ENCODE peak calls at places on chromosome 10, in five cellular contexts. S is MM.1S, E is lower leg skin, B is stomach, U is AG10803. L is an unnamed sample.

GRCh38 chr10:79608505-79609375 is 2.0 kb upstream of the SFTPA1 start:
- DNase-seq in S (peak; percentile 57), E (no peak), B (no peak), U (peak; percentile 1), L (peak; percentile 52)

GRCh38 chr10:73991846-73992245 is 6.1 kb upstream of the VCL start:
- DNase-seq in S (peak; percentile 46), E (peak; percentile 37), B (peak; percentile 33), U (no peak), L (peak; percentile 64)

GRCh38 chr10:52729259-52730104 is 43.1 kb downstream of the MBL2 start:
- DNase-seq in S (peak; percentile 55), E (no peak), B (no peak), U (peak; percentile 39), L (peak; percentile 13)

GRCh38 chr10:117374506-117375359 is 507 bp downstream of the PDZD8 start:
- DNase-seq in S (peak; percentile 45), E (no peak), B (peak; percentile 39), U (peak; percentile 36), L (peak; percentile 60)

GRCh38 chr10:123945506-123945905 is 53.9 kb upstream of the CPXM2 start:
- DNase-seq in S (no peak), E (no peak), B (no peak), U (peak; percentile 74), L (peak; percentile 14)

GRCh38 chr10:60023475-60023874 is 117.1 kb upstream of the CCDC6 start:
- DNase-seq in S (no peak), E (no peak), B (no peak), U (no peak), L (no peak)

GRCh38 chr10:81814842-81815241 is 60.2 kb upstream of the NRG3 start:
- DNase-seq in S (no peak), E (no peak), B (no peak), U (no peak), L (no peak)

GRCh38 chr10:13346280-13346819 is 1.7 kb downstream of the SEPHS1 start:
- DNase-seq in S (no peak), E (no peak), B (no peak), U (peak; percentile 74), L (no peak)

GRCh38 chr10:114471906-114472873 is 67.9 kb upstream of the AFAP1L2 start:
- DNase-seq in S (no peak), E (no peak), B (peak; percentile 54), U (no peak), L (no peak)

GRCh38 chr10:115909037-115909436 is 364.0 kb downstream of the GFRA1 start:
- DNase-seq in S (no peak), E (no peak), B (no peak), U (no peak), L (no peak)

GRCh38 chr10:65470986-65471385 is 1454.8 kb upstream of the LRRTM3 start:
- DNase-seq in S (no peak), E (no peak), B (no peak), U (no peak), L (no peak)

GRCh38 chr10:111323567-111323966 is 246.7 kb downstream of the ADRA2A start:
- DNase-seq in S (peak; percentile 18), E (no peak), B (no peak), U (peak; percentile 34), L (no peak)

GRCh38 chr10:62224606-62225005 is 44.0 kb downstream of the RTKN2 start:
- DNase-seq in S (no peak), E (no peak), B (no peak), U (peak; percentile 73), L (no peak)

GRCh38 chr10:95319239-95319638 is 28.4 kb upstream of the PDLIM1 start:
- DNase-seq in S (no peak), E (no peak), B (no peak), U (no peak), L (no peak)

GRCh38 chr10:49741108-49741995 is 20.8 kb downstream of the OGDHL start:
- DNase-seq in S (no peak), E (no peak), B (peak; percentile 22), U (no peak), L (no peak)

GRCh38 chr10:33878238-33878637 is 543.8 kb upstream of the NRP1 start:
- DNase-seq in S (no peak), E (no peak), B (no peak), U (no peak), L (no peak)

GRCh38 chr10:78194539-78195402 is 161.1 kb downstream of the RPS24 start:
- DNase-seq in S (no peak), E (no peak), B (no peak), U (no peak), L (no peak)

GRCh38 chr10:112774210-112774609 is 175.8 kb upstream of the TCF7L2 start:
- DNase-seq in S (no peak), E (no peak), B (no peak), U (no peak), L (no peak)

GRCh38 chr10:112774808-112775207 is 175.2 kb upstream of the TCF7L2 start:
- DNase-seq in S (no peak), E (no peak), B (no peak), U (no peak), L (no peak)

GRCh38 chr10:112775892-112776679 is 174.0 kb upstream of the TCF7L2 start:
- DNase-seq in S (no peak), E (no peak), B (no peak), U (no peak), L (no peak)

GRCh38 chr10:112773783-112774182 is 176.3 kb upstream of the TCF7L2 start:
- DNase-seq in S (no peak), E (no peak), B (no peak), U (no peak), L (no peak)

DNA sequence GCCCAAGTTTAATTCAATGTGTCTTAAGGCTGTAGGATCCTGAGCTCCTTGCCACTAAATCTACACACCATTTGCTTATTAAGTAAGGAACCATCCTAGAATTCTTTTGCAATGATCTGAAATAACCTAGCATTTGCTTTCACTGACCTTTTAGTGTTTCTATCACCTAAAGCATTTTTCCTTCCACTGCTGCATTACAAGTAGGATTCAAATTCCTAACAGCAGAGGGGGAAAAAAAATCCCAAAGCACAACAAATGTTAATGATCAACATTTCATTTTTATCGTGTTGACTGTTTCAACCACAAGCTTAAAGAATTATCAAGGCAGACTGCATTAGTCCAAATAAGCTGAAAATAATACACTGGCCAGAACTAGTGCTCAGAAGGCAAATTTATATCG is 174.7 kb upstream of the TCF7L2 start:
- DNase-seq in S (no peak), E (no peak), B (no peak), U (peak; percentile 58), L (no peak)
- TF ChIP-seq CTCF in S (no peak), E (no peak), B (no peak), U (peak; percentile 62), L (no peak)

GRCh38 chr10:4850400-4850799 is 24.4 kb downstream of the AKR1E2 start:
- DNase-seq in S (no peak), E (no peak), B (no peak), U (no peak), L (no peak)

GRCh38 chr10:4849042-4849402 is 23.0 kb downstream of the AKR1E2 start:
- DNase-seq in S (no peak), E (no peak), B (no peak), U (no peak), L (no peak)

GRCh38 chr10:4851176-4851575 is 25.2 kb downstream of the AKR1E2 start:
- DNase-seq in S (no peak), E (no peak), B (no peak), U (no peak), L (no peak)

GRCh38 chr10:4848341-4849041 is 22.5 kb downstream of the AKR1E2 start:
- DNase-seq in S (no peak), E (no peak), B (no peak), U (peak; percentile 11), L (no peak)

DNA sequence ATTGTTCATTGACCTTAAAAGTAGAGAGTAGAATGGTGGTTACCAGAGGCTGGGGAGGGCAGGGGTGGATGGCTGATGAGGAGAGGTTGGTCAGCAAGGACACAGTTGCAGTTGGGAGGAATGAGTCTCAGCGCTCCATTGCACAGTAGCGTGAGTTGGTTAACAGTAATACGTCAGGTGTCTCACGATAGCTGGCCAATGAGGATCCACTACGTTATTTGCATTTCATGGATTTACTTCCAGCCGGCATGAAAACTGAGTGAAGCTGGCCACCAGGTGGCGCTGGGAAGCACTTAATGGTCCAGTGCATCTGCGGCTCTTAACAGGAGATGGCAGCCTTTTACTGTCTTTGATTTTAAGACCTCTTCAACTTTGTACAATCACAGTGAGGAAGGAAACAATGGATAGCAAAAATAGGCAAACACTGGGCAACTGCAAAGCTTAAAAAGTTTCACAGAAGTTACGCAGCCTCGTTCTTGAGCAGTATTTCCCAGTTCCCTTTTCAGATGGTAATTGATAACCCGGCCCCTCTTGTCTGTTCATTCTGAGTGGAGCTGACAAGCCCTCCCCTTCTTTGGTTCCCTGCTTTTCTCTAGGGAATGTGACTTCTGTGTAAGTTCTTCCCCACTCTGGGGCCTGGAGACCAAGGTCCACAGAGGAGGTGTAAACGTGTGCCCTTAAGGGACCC is 23.7 kb downstream of the AKR1E2 start:
- DNase-seq in S (peak; percentile 93), E (peak; percentile 91), B (peak; percentile 96), U (peak; percentile 93), L (peak; percentile 90)
- H3K4me3 ChIP-seq in S (peak overlapping the region; percentile 20), E (no peak overlapping the region), B (no peak overlapping the region), U (no peak overlapping the region), L (no peak overlapping the region)

DNA sequence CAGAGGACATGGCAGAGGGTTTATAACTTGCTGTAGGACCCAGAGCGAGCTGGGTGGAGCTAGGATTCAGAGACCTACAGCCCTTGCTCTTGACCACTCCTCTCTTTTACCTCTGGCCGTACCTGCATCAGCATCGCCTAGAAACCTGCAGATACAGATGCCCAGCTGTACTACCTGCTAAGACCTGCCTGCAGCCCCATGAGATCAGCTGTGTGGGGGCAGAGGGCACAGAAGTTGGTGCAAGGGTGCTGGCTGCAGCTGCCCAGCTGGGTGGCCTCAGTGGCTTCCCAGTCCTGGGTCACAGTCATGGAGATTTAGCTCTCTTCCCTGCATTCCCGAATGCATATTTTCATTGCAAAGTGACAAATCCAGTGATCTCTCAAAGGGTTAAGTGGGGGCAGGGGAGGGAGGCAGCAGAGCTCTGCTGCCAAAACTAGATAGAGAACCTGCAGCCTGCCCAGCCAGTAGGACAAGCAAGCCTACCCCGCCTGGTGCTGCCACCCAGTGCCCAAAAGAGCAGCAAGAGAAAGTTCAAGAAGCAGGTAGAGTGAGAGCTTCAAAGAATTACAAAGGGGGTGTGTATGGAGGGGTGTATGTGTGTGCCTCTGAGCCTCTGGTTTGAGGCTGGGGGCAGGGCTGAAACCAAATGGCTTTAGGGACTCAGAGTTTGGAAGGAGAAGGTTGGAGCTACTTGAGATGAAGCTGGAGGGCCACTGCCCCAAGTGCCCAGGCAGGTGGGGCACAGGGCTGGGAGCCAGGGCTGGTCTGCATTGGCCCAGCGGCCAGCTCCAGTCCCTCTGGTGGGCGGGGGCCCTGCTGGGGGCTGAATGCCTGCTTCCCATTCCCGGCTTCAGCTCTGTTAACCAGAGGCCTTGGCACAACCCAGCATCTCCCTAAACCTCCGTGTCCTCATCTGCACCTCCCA is 6.8 kb downstream of the FAM241B start:
- DNase-seq in S (peak; percentile 27), E (no peak), B (peak; percentile 46), U (no peak), L (peak; percentile 20)
- TF ChIP-seq CTCF in S (peak; percentile 42), E (no peak), B (no peak), U (peak; percentile 10), L (peak; percentile 30)

DNA sequence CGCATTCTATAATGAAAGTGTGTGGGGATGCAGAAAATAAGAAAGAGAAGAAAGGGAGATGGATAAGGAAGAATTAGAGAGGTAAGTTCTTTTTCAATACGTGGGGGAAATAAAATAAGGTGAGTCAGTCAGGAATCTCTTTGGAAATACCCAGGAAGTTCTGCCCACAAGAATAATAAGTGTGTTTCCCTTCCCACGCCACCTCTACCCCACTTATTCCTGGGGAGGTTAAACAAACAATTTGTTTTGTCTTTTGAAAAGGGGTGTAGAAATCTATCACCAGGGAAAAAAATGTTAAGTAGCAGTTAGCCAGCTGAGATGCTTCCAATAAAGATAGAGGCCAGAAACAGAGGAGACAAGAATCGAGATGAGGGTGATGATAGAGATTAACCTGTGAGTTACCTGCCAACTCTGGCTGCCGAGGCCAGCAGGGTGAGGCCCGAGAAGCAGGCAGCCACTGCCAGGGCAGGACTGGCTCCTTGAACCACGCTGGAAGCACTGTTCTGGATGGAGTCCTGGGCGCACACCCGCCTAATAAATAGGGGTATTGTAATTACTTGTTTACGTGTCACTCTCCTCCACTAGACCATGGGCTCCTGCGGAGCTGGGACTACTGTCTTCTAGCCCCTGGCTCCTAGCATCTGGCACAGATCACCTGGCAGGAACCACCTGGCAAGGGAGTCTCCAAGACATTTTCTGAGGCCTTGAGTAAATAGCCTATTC is 191.3 kb downstream of the FGFR2 start:
- DNase-seq in S (no peak), E (no peak), B (no peak), U (no peak), L (no peak)
- H3K4me3 ChIP-seq in S (no peak overlapping the region), E (no peak overlapping the region), B (no peak overlapping the region), U (no peak overlapping the region), L (no peak overlapping the region)

L was measured in GM12865.